ENCODE peak calls at places on chromosomes 6 and 20, in four cellular contexts. V, C, Q and S are unnamed samples.

GRCh38 chr6:144232434-144233223 is 52.5 kb upstream of the UTRN start:
- DNase-seq in V (no peak), Q (no peak), C (no peak), S (no peak)

GRCh38 chr20:57709823-57710799 is at the start of gene PMEPA1:
- DNase-seq in C (peak; percentile 17), Q (peak; percentile 94), V (peak; percentile 90), S (peak; percentile 89)

GRCh38 chr6:117544725-117545124 is 57.6 kb downstream of the GOPC start:
- DNase-seq in V (peak; percentile 53), Q (no peak), C (no peak), S (no peak)

GRCh38 chr6:48626421-48626820 is 515.4 kb upstream of the PTCHD4 start:
- DNase-seq in V (no peak), C (no peak), Q (no peak), S (no peak)

GRCh38 chr6:153001767-153002612 is 519 bp downstream of the MTRF1L start:
- DNase-seq in V (peak; percentile 42), Q (no peak), C (peak; percentile 24), S (no peak)

GRCh38 chr6:144339859-144340452 is 54.8 kb downstream of the UTRN start:
- DNase-seq in V (no peak), Q (no peak), C (no peak), S (no peak)

GRCh38 chr6:151389640-151390275 is 1.6 kb downstream of the ZBTB2 start:
- DNase-seq in V (peak; percentile 66), Q (no peak), C (peak; percentile 64), S (peak; percentile 13)

GRCh38 chr6:136920216-136920857 is 1.8 kb upstream of the SLC35D3 start:
- DNase-seq in V (no peak), C (no peak), Q (no peak), S (no peak)

GRCh38 chr6:52558266-52559000 is 18.4 kb downstream of the TRAM2 start:
- DNase-seq in C (no peak), V (no peak), Q (no peak), S (no peak)

GRCh38 chr6:141354191-141354950 is 778.4 kb upstream of the GJE1 start:
- DNase-seq in Q (no peak), V (peak; percentile 1), C (no peak), S (no peak)

GRCh38 chr20:62951143-62951895 is 1.2 kb upstream of the SLC17A9 start:
- DNase-seq in C (no peak), V (no peak), Q (no peak), S (no peak)

GRCh38 chr6:156454867-156455266 is 322.3 kb upstream of the ARID1B start:
- DNase-seq in Q (no peak), C (no peak), V (no peak), S (no peak)

GRCh38 chr6:81451787-81452186 is 300.7 kb downstream of the TENT5A start:
- DNase-seq in C (peak; percentile 69), V (no peak), Q (no peak), S (peak; percentile 21)

GRCh38 chr20:47318596-47319516 is 37.6 kb downstream of the ZMYND8 start:
- DNase-seq in V (peak; percentile 81), Q (peak; percentile 77), C (peak; percentile 62), S (peak; percentile 49)

GRCh38 chr6:167750956-167751358 is 75.8 kb upstream of the AFDN start:
- DNase-seq in Q (no peak), C (peak; percentile 77), V (no peak), S (no peak)

GRCh38 chr20:51036827-51037229 is 13.9 kb upstream of the KCNG1 start:
- DNase-seq in Q (no peak), V (no peak), C (no peak), S (no peak)

GRCh38 chr6:113854531-113855499 is 2.3 kb upstream of the MARCKS start:
- DNase-seq in V (peak; percentile 61), C (peak; percentile 44), Q (peak; percentile 82), S (peak; percentile 78)

GRCh38 chr6:71107935-71108420 is 151.1 kb upstream of the B3GAT2 start:
- DNase-seq in C (no peak), Q (no peak), V (no peak), S (no peak)

GRCh38 chr6:43973351-43973750 is 153.9 kb downstream of the MRPL14 start:
- DNase-seq in C (no peak), V (no peak), Q (no peak), S (no peak)

GRCh38 chr6:52634211-52634610 is 36.7 kb upstream of the TMEM14A start:
- DNase-seq in C (no peak), Q (no peak), V (no peak), S (no peak)

GRCh38 chr6:31152776-31153175 is 4.8 kb downstream of the CCHCR1 start:
- DNase-seq in Q (no peak), V (no peak), C (no peak), S (no peak)

GRCh38 chr6:20819774-20820400 is 285.6 kb downstream of the CDKAL1 start:
- DNase-seq in Q (no peak), C (no peak), V (peak; percentile 51), S (no peak)

GRCh38 chr6:117143647-117144046 is 121.7 kb upstream of the VGLL2 start:
- DNase-seq in V (no peak), Q (no peak), C (no peak), S (no peak)

GRCh38 chr20:2101057-2101934 is at the start of gene STK35:
- DNase-seq in C (no peak), Q (peak; percentile 80), V (peak; percentile 72), S (peak; percentile 86)

GRCh38 chr6:155832596-155832995 is 377.0 kb upstream of the NOX3 start:
- DNase-seq in V (no peak), Q (no peak), C (peak; percentile 13), S (peak; percentile 31)

GRCh38 chr6:110415297-110415916 is at the start of gene DDO:
- DNase-seq in C (peak; percentile 86), V (no peak), Q (no peak), S (no peak)

GRCh38 chr6:117919775-117920492 is 12.9 kb downstream of the SLC35F1 start:
- DNase-seq in Q (peak; percentile 82), C (no peak), V (no peak), S (no peak)

GRCh38 chr6:36679043-36679821 is 718 bp downstream of the CDKN1A start:
- DNase-seq in Q (peak; percentile 75), C (peak; percentile 50), V (peak; percentile 75), S (peak; percentile 55)

GRCh38 chr6:114253431-114253830 is 89.4 kb downstream of the HS3ST5 start:
- DNase-seq in Q (no peak), C (no peak), V (no peak), S (no peak)

GRCh38 chr6:107699191-107700015 is 124.7 kb downstream of the SCML4 start:
- DNase-seq in C (no peak), Q (no peak), V (peak; percentile 15), S (no peak)

GRCh38 chr6:12060780-12061619 is 48.9 kb downstream of the HIVEP1 start:
- DNase-seq in C (no peak), V (peak; percentile 34), Q (no peak), S (peak; percentile 74)

GRCh38 chr6:127420558-127420957 is 38.6 kb downstream of the KIAA0408 start:
- DNase-seq in V (peak; percentile 80), C (peak; percentile 89), Q (no peak), S (peak; percentile 84)

GRCh38 chr6:158464483-158464882 is 95.4 kb upstream of the TMEM181 start:
- DNase-seq in V (no peak), Q (peak; percentile 78), C (no peak), S (no peak)

GRCh38 chr6:89566011-89566775 is 72.4 kb downstream of the LYRM2 start:
- DNase-seq in C (no peak), Q (no peak), V (no peak), S (no peak)

GRCh38 chr6:89564752-89565427 is 73.7 kb downstream of the LYRM2 start:
- DNase-seq in V (no peak), C (peak; percentile 61), Q (no peak), S (no peak)

GRCh38 chr6:89563866-89564265 is 74.7 kb downstream of the LYRM2 start:
- DNase-seq in Q (no peak), C (no peak), V (no peak), S (no peak)

GRCh38 chr6:89559487-89559886 is 79.1 kb downstream of the LYRM2 start:
- DNase-seq in C (no peak), Q (no peak), V (no peak), S (no peak)

GRCh38 chr6:89562114-89562815 is 76.3 kb downstream of the LYRM2 start:
- DNase-seq in C (no peak), V (no peak), Q (no peak), S (no peak)
- TF ChIP-seq RNF2 in C (no peak), V (no peak), Q (no peak), S (no peak)

GRCh38 chr6:32895006-32895345 is 41.0 kb downstream of the PSMB9 start:
- DNase-seq in Q (no peak), V (no peak), C (no peak), S (no peak)

GRCh38 chr6:32888576-32888975 is 34.6 kb downstream of the PSMB9 start:
- DNase-seq in Q (no peak), V (no peak), C (no peak), S (no peak)

GRCh38 chr6:32894085-32895005 is 40.4 kb downstream of the PSMB9 start:
- DNase-seq in Q (peak; percentile 99), C (peak; percentile 90), V (peak; percentile 32), S (peak; percentile 95)
- TF ChIP-seq POLR2A in Q (no peak), C (peak; percentile 87), V (no peak), S (peak; percentile 70)

DNA sequence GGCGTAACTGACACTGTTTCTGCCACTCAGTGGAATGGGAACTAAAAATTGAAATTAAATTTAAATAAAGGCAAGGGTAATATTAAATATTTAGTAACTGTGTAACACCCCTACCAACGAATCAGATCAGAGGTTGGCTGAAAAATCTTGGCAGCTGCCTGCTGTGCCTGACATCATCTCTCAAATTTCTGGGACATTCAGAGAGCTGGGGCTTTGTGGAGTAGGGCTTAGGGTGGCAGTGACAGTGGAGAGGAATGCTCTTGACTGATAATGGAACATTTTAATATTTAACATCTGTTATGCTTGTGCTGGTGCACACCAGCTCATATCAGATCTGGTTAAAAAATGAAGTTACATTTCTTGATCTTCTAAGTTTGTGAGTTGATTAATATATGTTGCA is 62.2 kb downstream of the RFPL4B start:
- DNase-seq in Q (no peak), V (no peak), C (no peak), S (no peak)
- TF ChIP-seq RNF2 in Q (no peak), V (no peak), C (no peak), S (no peak)

GRCh38 chr6:105601541-105602174 is 198.8 kb upstream of the PREP start:
- DNase-seq in V (peak; percentile 15), C (peak; percentile 36), Q (no peak), S (peak; percentile 98)
- TF ChIP-seq POLR2A in V (no peak), C (no peak), Q (no peak), S (no peak)